ENCODE peak calls at places on chromosomes 13 and 19, in four cellular contexts. One of them, this sample, is unnamed.

GRCh38 chr13:28035146-28035782 is 46.8 kb upstream of the URAD start:
- DNase-seq in GM12878: no peak
- DNase-seq in K562: no peak
- DNase-seq in HepG2: no peak
- DNase-seq in this sample: no peak

GRCh38 chr13:32125746-32126145 is 94.2 kb downstream of the FRY start:
- DNase-seq in GM12878: no peak
- DNase-seq in K562: no peak
- DNase-seq in HepG2: no peak
- DNase-seq in this sample: no peak

GRCh38 chr13:50125556-50126377 is 110.5 kb downstream of the KCNRG start:
- DNase-seq in HepG2: peak
- DNase-seq in K562: peak
- DNase-seq in GM12878: no peak
- DNase-seq in this sample: peak

GRCh38 chr19:45920458-45920857 is 5.9 kb upstream of the NANOS2 start:
- DNase-seq in HepG2: no peak
- DNase-seq in GM12878: no peak
- DNase-seq in K562: peak
- DNase-seq in this sample: no peak

GRCh38 chr13:72651196-72651595 is 76.2 kb downstream of the MZT1 start:
- DNase-seq in GM12878: no peak
- DNase-seq in HepG2: peak
- DNase-seq in K562: no peak
- DNase-seq in this sample: no peak

GRCh38 chr19:14758816-14759215 is 19.5 kb downstream of the ADGRE2 start:
- DNase-seq in HepG2: no peak
- DNase-seq in GM12878: no peak
- DNase-seq in K562: no peak
- DNase-seq in this sample: no peak

GRCh38 chr19:13796301-13797057 is 1.2 kb downstream of the ZSWIM4 start:
- DNase-seq in K562: no peak
- DNase-seq in GM12878: no peak
- DNase-seq in HepG2: peak
- DNase-seq in this sample: peak

GRCh38 chr13:111626371-111627305 is 306.2 kb downstream of the TEX29 start:
- DNase-seq in HepG2: no peak
- DNase-seq in K562: no peak
- DNase-seq in GM12878: no peak
- DNase-seq in this sample: no peak

GRCh38 chr19:53057904-53058579 is 13.5 kb downstream of the ERVV-2 start:
- DNase-seq in K562: no peak
- DNase-seq in HepG2: no peak
- DNase-seq in GM12878: no peak
- DNase-seq in this sample: no peak

GRCh38 chr19:54133312-54133956 is 4.1 kb upstream of the CNOT3 start:
- DNase-seq in GM12878: no peak
- DNase-seq in K562: peak
- DNase-seq in HepG2: peak
- DNase-seq in this sample: peak

GRCh38 chr19:16041571-16042386 is 34.5 kb upstream of the TPM4 start:
- DNase-seq in GM12878: no peak
- DNase-seq in HepG2: peak
- DNase-seq in K562: peak
- DNase-seq in this sample: peak

GRCh38 chr13:105412171-105412570 is 1123.3 kb downstream of the EFNB2 start:
- DNase-seq in GM12878: no peak
- DNase-seq in HepG2: no peak
- DNase-seq in K562: no peak
- DNase-seq in this sample: no peak

GRCh38 chr13:105414639-105415038 is 1120.8 kb downstream of the EFNB2 start:
- DNase-seq in HepG2: no peak
- DNase-seq in K562: no peak
- DNase-seq in GM12878: no peak
- DNase-seq in this sample: no peak

GRCh38 chr13:105406551-105406950 is 1128.9 kb downstream of the EFNB2 start:
- DNase-seq in HepG2: no peak
- DNase-seq in GM12878: no peak
- DNase-seq in K562: no peak
- DNase-seq in this sample: no peak

GRCh38 chr13:105410602-105411001 is 1124.9 kb downstream of the EFNB2 start:
- DNase-seq in GM12878: no peak
- DNase-seq in K562: peak
- DNase-seq in HepG2: peak
- DNase-seq in this sample: peak
- TF ChIP-seq CTCF in GM12878: peak
- TF ChIP-seq CTCF in K562: peak
- TF ChIP-seq CTCF in HepG2: peak
- TF ChIP-seq CTCF in this sample: peak

GRCh38 chr19:1007852-1008251 is 7.6 kb downstream of the GRIN3B start:
- DNase-seq in GM12878: no peak
- DNase-seq in K562: no peak
- DNase-seq in HepG2: no peak
- DNase-seq in this sample: no peak
- TF ChIP-seq MYC in GM12878: no peak
- TF ChIP-seq MYC in K562: no peak
- TF ChIP-seq MYC in HepG2: no peak
- TF ChIP-seq MYC in this sample: no peak

DNA sequence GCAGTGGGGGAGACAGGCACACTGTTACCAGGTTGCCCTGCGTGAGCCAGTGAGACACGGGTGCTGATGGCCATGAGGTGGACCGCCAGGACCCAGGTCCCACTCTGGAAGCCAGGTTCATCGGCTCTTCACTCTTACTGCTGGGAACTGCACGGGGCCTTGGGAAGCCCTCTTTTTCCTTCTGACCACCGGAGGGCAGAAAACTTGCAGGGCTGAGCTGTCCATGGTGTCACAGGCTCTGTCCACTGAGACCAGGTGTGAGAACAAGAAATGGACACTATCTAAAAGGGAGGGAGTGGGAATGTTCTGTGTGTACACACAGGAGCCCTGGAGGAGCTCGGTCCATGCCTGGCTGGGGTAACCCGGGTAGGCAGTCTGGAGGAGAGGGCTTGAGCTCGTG is 93.4 kb downstream of the UQCRFS1 start:
- DNase-seq in GM12878: no peak
- DNase-seq in HepG2: no peak
- DNase-seq in K562: no peak
- DNase-seq in this sample: no peak
- TF ChIP-seq SMC3 in GM12878: no peak
- TF ChIP-seq SMC3 in HepG2: no peak
- TF ChIP-seq SMC3 in K562: no peak
- TF ChIP-seq SMC3 in this sample: no peak

GRCh38 chr19:48826606-48827020 is 9.7 kb downstream of the HSD17B14 start:
- DNase-seq in HepG2: no peak
- DNase-seq in K562: no peak
- DNase-seq in GM12878: no peak
- DNase-seq in this sample: peak
- TF ChIP-seq CTCF in HepG2: peak
- TF ChIP-seq CTCF in K562: no peak
- TF ChIP-seq CTCF in GM12878: no peak
- TF ChIP-seq CTCF in this sample: no peak

GRCh38 chr19:3039641-3040077 is 10.6 kb upstream of the TLE2 start:
- DNase-seq in GM12878: no peak
- DNase-seq in K562: peak
- DNase-seq in HepG2: peak
- DNase-seq in this sample: no peak
- TF ChIP-seq MYC in GM12878: no peak
- TF ChIP-seq MYC in K562: no peak
- TF ChIP-seq MYC in HepG2: no peak
- TF ChIP-seq MYC in this sample: no peak

DNA sequence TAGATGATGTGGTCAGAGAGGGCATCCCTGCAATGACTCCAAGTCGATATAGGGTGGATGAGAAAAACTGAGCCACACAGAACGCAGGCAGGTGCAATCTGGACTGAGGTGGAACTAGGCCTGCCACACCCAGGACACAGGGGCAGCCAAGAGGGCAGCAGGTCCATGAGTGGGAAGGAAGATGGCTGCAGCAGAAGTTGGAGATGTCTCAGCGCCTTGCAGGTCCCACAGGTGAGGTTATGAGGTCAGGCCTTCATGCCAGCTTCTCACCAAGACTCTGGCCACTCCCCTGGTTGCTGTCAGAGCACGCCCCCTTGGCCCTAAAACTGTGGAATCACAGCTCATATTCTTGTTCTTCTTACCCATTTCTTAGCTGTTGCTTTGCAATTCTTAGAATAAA is 147.7 kb upstream of the VSTM2B start:
- DNase-seq in K562: no peak
- DNase-seq in GM12878: no peak
- DNase-seq in HepG2: no peak
- DNase-seq in this sample: no peak
- TF ChIP-seq SMC3 in K562: no peak
- TF ChIP-seq SMC3 in GM12878: no peak
- TF ChIP-seq SMC3 in HepG2: no peak
- TF ChIP-seq SMC3 in this sample: no peak

DNA sequence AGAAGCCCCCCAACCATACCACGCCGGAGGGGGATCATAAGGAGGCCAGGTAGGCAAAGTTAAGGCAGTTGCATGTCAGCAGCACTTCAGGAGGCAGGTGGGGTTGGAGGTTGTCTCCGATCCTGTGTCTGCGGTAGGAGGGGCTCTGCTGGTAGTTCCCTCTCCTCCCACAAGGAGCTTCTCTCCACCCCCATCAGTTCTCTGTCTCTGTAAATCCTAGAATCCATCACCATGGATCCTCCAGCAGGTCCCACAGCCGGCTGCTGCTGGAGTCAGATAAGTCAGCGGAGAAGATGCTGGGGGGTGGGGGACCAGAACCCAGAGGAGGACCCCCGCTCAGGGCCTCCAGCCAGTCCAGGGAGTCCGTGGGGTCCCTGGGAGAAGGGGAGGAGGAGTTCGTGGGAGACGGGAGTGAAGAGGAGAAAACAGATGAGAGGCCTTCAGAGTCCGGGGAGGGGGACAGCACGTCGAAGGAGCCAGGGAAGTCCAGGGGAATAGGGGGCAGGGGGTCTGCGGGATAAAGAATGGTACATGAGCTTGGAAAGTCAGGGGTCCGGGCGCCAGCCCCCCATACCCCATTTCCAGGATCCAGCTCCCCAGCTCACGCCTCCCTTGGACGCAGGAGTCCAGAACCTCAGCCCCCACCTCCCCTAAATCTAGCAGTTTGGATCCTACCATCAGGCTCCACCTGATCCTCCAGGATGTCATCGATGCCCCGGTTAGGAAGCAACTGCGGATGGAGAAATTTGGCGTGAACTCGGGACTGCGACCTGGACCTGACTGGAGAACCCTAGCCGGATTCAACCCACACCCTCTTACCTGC is 6.3 kb downstream of the MAMSTR start:
- DNase-seq in GM12878: no peak
- DNase-seq in HepG2: no peak
- DNase-seq in K562: peak
- DNase-seq in this sample: peak
- TF ChIP-seq CTCF in GM12878: peak
- TF ChIP-seq CTCF in HepG2: no peak
- TF ChIP-seq CTCF in K562: peak
- TF ChIP-seq CTCF in this sample: no peak

GRCh38 chr13:51679616-51680015 is 95.4 kb downstream of the WDFY2 start:
- DNase-seq in HepG2: no peak
- DNase-seq in K562: no peak
- DNase-seq in GM12878: no peak
- DNase-seq in this sample: no peak

GRCh38 chr13:51674276-51674675 is 90.0 kb downstream of the WDFY2 start:
- DNase-seq in K562: no peak
- DNase-seq in HepG2: no peak
- DNase-seq in GM12878: no peak
- DNase-seq in this sample: no peak

GRCh38 chr13:51675877-51676276 is 91.6 kb downstream of the WDFY2 start:
- DNase-seq in GM12878: no peak
- DNase-seq in HepG2: no peak
- DNase-seq in K562: no peak
- DNase-seq in this sample: no peak

GRCh38 chr13:51675385-51675784 is 91.1 kb downstream of the WDFY2 start:
- DNase-seq in K562: no peak
- DNase-seq in HepG2: no peak
- DNase-seq in GM12878: no peak
- DNase-seq in this sample: no peak

GRCh38 chr13:51676739-51677138 is 92.5 kb downstream of the WDFY2 start:
- DNase-seq in GM12878: no peak
- DNase-seq in HepG2: no peak
- DNase-seq in K562: no peak
- DNase-seq in this sample: no peak
- TF ChIP-seq MYC in GM12878: no peak
- TF ChIP-seq MYC in HepG2: no peak
- TF ChIP-seq MYC in K562: no peak
- TF ChIP-seq MYC in this sample: no peak

This sample was measured in A549.